ENCODE peak calls at places on chromosomes 6 and 20, in seven cellular contexts. P, N, V, I, M, K and Y are unnamed samples.

GRCh38 chr20:14331671-14332070 is 5.7 kb downstream of the FLRT3 start:
- DNase-seq in P (no peak), N (no peak), V (no peak), I (no peak), M (no peak), K (no peak), Y (no peak)

GRCh38 chr6:14943116-14943515 is 302.8 kb upstream of the JARID2 start:
- DNase-seq in P (no peak), N (no peak), V (no peak), I (no peak), M (no peak), K (no peak), Y (no peak)

GRCh38 chr20:2301164-2301622 is 5.4 kb downstream of the TGM3 start:
- DNase-seq in P (no peak), N (no peak), V (no peak), I (no peak), M (peak), K (no peak), Y (no peak)

GRCh38 chr6:279630-280029 is 12.7 kb upstream of the DUSP22 start:
- DNase-seq in P (no peak), N (no peak), V (no peak), I (no peak), M (no peak), K (no peak), Y (no peak)

GRCh38 chr6:5453531-5453930 is 192.2 kb downstream of the FARS2 start:
- DNase-seq in P (no peak), N (no peak), V (no peak), I (no peak), M (no peak), K (no peak), Y (no peak)

GRCh38 chr6:4459032-4459431 is 317.2 kb upstream of the CDYL start:
- DNase-seq in P (peak), N (no peak), V (no peak), I (no peak), M (peak), K (no peak), Y (no peak)

GRCh38 chr20:51767018-51767866 is 948 bp downstream of the ATP9A start:
- DNase-seq in P (peak), N (peak), V (peak), I (no peak), M (peak), K (peak), Y (no peak)

GRCh38 chr20:18513208-18513607 is 5.5 kb downstream of the SEC23B start:
- DNase-seq in P (no peak), N (no peak), V (no peak), I (no peak), M (no peak), K (no peak), Y (no peak)

GRCh38 chr6:131419698-131420097 is 153.3 kb upstream of the ARG1 start:
- DNase-seq in P (no peak), N (no peak), V (no peak), I (no peak), M (no peak), K (no peak), Y (no peak)

GRCh38 chr20:15111654-15112053 is 774.2 kb upstream of the FLRT3 start:
- DNase-seq in P (no peak), N (no peak), V (no peak), I (no peak), M (no peak), K (no peak), Y (no peak)

GRCh38 chr6:145199961-145200360 is 535.4 kb downstream of the EPM2A start:
- DNase-seq in P (no peak), N (no peak), V (no peak), I (no peak), M (no peak), K (no peak), Y (no peak)

GRCh38 chr6:144804246-144804790 is 519.2 kb downstream of the UTRN start:
- DNase-seq in P (no peak), N (no peak), V (no peak), I (no peak), M (no peak), K (no peak), Y (no peak)

GRCh38 chr6:167760979-167761793 is 65.5 kb upstream of the AFDN start:
- DNase-seq in P (no peak), N (no peak), V (no peak), I (no peak), M (peak), K (no peak), Y (no peak)

GRCh38 chr6:156795825-156796224 is 18.6 kb downstream of the ARID1B start:
- DNase-seq in P (no peak), N (no peak), V (no peak), I (no peak), M (no peak), K (no peak), Y (no peak)

GRCh38 chr20:61699184-61700066 is 366.3 kb downstream of the TAF4 start:
- DNase-seq in P (no peak), N (no peak), V (no peak), I (no peak), M (no peak), K (no peak), Y (no peak)

GRCh38 chr6:135680964-135681913 is 170.3 kb upstream of the PDE7B start:
- DNase-seq in P (no peak), N (no peak), V (no peak), I (no peak), M (no peak), K (no peak), Y (no peak)

GRCh38 chr20:36461600-36462439 is 79.5 kb upstream of the MYL9 start:
- DNase-seq in P (peak), N (peak), V (peak), I (no peak), M (peak), K (peak), Y (peak)